ENCODE peak calls at places on chromosomes 4 and X, in four cellular contexts. M is suprapubic skin, B is transverse colon, L is HCT116. T is an unnamed sample. For H3K4me1, the result is how much of the 10 kb centered on the place peaks cover.

GRCh38 chr4:25551608-25552007 is 104.0 kb upstream of the SLC34A2 start:
- DNase-seq in M (no peak), B (peak), L (no peak), T (no peak)

GRCh38 chrX:119045884-119046283 is 26.9 kb upstream of the CT47C1 start:
- DNase-seq in M (no peak), B (no peak), L (no peak), T (no peak)

GRCh38 chr4:168593399-168593798 is 96.5 kb downstream of the PALLD start:
- DNase-seq in M (no peak), B (no peak), L (no peak), T (no peak)

GRCh38 chrX:8743126-8743732 is 11.3 kb upstream of the ANOS1 start:
- DNase-seq in M (no peak), B (peak), L (no peak), T (no peak)

GRCh38 chrX:21590012-21590776 is 67.9 kb downstream of the KLHL34 start:
- DNase-seq in M (no peak), B (no peak), L (no peak), T (no peak)

GRCh38 chr4:33882246-33882990 is 2361.9 kb downstream of the ARAP2 start:
- DNase-seq in M (no peak), B (no peak), L (no peak), T (no peak)

GRCh38 chr4:185726931-185727330 is 85.1 kb downstream of the SORBS2 start:
- DNase-seq in M (peak), B (peak), L (no peak), T (peak)

GRCh38 chrX:63400340-63400739 is 49.2 kb upstream of the SPIN4 start:
- DNase-seq in M (no peak), B (no peak), L (no peak), T (no peak)

GRCh38 chr4:149755969-149756368 is 59.7 kb downstream of the IQCM start:
- DNase-seq in M (no peak), B (no peak), L (no peak), T (no peak)

GRCh38 chrX:105876658-105877057 is 54.3 kb downstream of the NRK start:
- DNase-seq in M (no peak), B (no peak), L (peak), T (no peak)

GRCh38 chrX:13087322-13088154 is 43.1 kb upstream of the FAM9C start:
- DNase-seq in M (no peak), B (peak), L (no peak), T (no peak)

GRCh38 chrX:7771788-7772438 is 71.1 kb upstream of the VCX start:
- DNase-seq in M (no peak), B (peak), L (no peak), T (no peak)

GRCh38 chrX:112048707-112049106 is 33.9 kb downstream of the TRPC5 start:
- DNase-seq in M (no peak), B (no peak), L (no peak), T (no peak)

GRCh38 chrX:133394765-133395164 is 20.5 kb downstream of the GPC4 start:
- DNase-seq in M (no peak), B (no peak), L (no peak), T (no peak)

GRCh38 chr4:145161549-145161948 is 18.8 kb downstream of the OTUD4 start:
- DNase-seq in M (no peak), B (no peak), L (no peak), T (no peak)

GRCh38 chr4:102008711-102009110 is 218.2 kb downstream of the BANK1 start:
- DNase-seq in M (no peak), B (no peak), L (no peak), T (no peak)

GRCh38 chrX:147891886-147892285 is 19.8 kb upstream of the FMR1 start:
- DNase-seq in M (no peak), B (no peak), L (no peak), T (no peak)

GRCh38 chr4:23401572-23401971 is 488.3 kb downstream of the PPARGC1A start:
- DNase-seq in M (no peak), B (no peak), L (no peak), T (no peak)

GRCh38 chr4:37431417-37431743 is 186.8 kb downstream of the NWD2 start:
- DNase-seq in M (no peak), B (no peak), L (no peak), T (no peak)

GRCh38 chr4:87785858-87786509 is 13.4 kb upstream of the IBSP start:
- DNase-seq in M (no peak), B (no peak), L (no peak), T (no peak)

GRCh38 chrX:117059848-117060247 is 597.1 kb upstream of the CT83 start:
- DNase-seq in M (no peak), B (no peak), L (no peak), T (no peak)

GRCh38 chr4:76733380-76733779 is 164.6 kb downstream of the SOWAHB start:
- DNase-seq in M (no peak), B (peak), L (no peak), T (no peak)

GRCh38 chr4:109174224-109174953 is 128.1 kb downstream of the COL25A1 start:
- DNase-seq in M (no peak), B (no peak), L (no peak), T (no peak)

GRCh38 chrX:145213504-145213903 is 33.8 kb upstream of the SPANXN1 start:
- DNase-seq in M (no peak), B (no peak), L (no peak), T (no peak)

GRCh38 chr4:79651516-79651915 is 243.5 kb upstream of the GK2 start:
- DNase-seq in M (no peak), B (no peak), L (no peak), T (no peak)
- TF ChIP-seq POLR2AphosphoS5 in M (no peak), B (no peak), L (no peak), T (no peak)

DNA sequence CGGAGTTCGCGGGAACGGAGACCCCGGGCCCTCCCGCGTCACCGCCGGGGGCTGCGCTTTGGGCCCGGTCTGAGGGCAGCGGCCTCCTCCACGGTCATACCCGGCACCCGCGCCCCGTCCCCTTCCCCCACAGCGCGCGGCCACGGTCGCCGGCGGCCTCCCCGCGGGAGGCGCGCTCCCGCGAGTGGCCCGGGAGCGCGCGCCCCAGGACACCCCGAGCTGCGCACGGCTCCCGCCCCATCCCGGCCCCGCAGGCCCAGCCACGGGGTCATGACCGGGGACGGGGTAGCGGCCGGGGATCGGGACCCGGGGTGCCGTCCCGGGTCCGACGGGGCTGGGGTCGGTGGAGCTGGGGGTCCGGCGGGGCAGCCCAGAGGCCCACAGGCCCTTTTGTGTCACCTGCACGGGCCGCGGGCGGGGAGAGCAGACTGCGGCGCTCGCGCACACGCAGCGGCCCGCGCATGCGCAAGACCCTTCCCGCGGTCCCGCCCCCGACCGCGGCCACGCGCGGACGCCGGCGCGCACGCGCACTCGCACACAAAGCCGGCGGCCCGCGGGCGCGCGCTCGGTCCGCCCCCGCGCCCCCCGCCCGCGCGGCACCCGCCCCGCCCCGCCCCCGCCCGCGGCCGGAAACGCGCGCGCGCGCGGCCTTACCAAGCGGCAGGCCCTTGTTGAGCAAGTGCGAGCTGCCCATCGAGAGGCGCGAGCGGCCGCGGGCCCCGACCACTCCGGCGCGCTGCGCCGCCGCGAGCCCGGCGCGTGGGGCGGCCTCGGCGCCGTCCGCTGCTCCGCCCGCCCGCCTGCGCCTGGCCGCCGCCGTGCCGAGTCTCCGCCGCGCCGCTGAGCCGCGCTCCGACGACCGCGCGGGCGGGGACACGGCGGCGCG is at the start of gene CTBP1:
- DNase-seq in M (peak), B (peak), L (peak), T (peak)
- H3K4me1 ChIP-seq in M (half or more), B (half or more), L (under half), T (under half)

GRCh38 chrX:71282514-71283408 is 674 bp upstream of the NONO start:
- DNase-seq in M (no peak), B (no peak), L (peak), T (no peak)

GRCh38 chrX:71285929-71286328 is 2.5 kb downstream of the NONO start:
- DNase-seq in M (no peak), B (no peak), L (no peak), T (no peak)

GRCh38 chrX:71283409-71284143 is at the start of gene NONO:
- DNase-seq in M (peak), B (peak), L (peak), T (peak)
- TF ChIP-seq POLR2A in M (peak), B (peak), L (no peak), T (peak)

GRCh38 chr4:110633358-110634319 is 10.8 kb upstream of the PITX2 start:
- DNase-seq in M (no peak), B (no peak), L (no peak), T (no peak)
- TF ChIP-seq POLR2AphosphoS5 in M (no peak), B (no peak), L (no peak), T (no peak)

DNA sequence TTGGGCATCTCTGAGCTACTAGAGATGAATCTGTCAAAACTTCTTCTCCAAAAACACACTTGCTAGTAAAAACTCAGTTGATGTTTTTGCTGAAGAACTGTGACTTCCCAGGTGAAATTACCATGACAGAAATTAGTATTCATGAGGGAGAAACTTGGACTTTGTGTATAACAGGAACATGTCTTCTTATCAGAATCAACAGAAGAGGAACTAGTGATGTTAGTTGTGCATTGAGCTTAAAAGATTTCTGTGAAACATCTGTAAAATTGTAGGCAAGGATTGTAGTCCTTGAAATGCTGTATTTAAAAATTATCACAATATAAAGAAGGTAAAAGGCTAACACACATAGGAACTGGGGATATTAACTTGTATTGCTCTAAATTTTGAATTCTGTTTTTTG is 11.3 kb downstream of the FAM241A start:
- DNase-seq in M (no peak), B (no peak), L (no peak), T (no peak)
- H3K4me1 ChIP-seq in M (under half), B (under half), L (under half), T (under half)

GRCh38 chr4:128302775-128303174 is 15.2 kb upstream of the PGRMC2 start:
- DNase-seq in M (no peak), B (no peak), L (no peak), T (no peak)

GRCh38 chr4:128301979-128302378 is 14.4 kb upstream of the PGRMC2 start:
- DNase-seq in M (no peak), B (no peak), L (no peak), T (no peak)

GRCh38 chr4:128306992-128307581 is 19.5 kb upstream of the PGRMC2 start:
- DNase-seq in M (no peak), B (no peak), L (no peak), T (no peak)

GRCh38 chr4:128305942-128306341 is 18.3 kb upstream of the PGRMC2 start:
- DNase-seq in M (no peak), B (no peak), L (no peak), T (no peak)

GRCh38 chr4:128303986-128304385 is 16.4 kb upstream of the PGRMC2 start:
- DNase-seq in M (no peak), B (no peak), L (no peak), T (no peak)
- TF ChIP-seq POLR2A in M (no peak), B (no peak), L (no peak), T (no peak)

GRCh38 chr4:69984030-69984443 is 11.7 kb upstream of the STATH start:
- DNase-seq in M (no peak), B (no peak), L (no peak), T (peak)
- TF ChIP-seq POLR2AphosphoS5 in M (no peak), B (no peak), L (no peak), T (no peak)

T was measured in sigmoid colon.